ENCODE peak calls at places on chromosomes 11 and 22, in five cellular contexts. V, E, B, S and H are unnamed samples.

GRCh38 chr11:10282121-10282520 is 11.9 kb downstream of the SBF2 start:
- DNase-seq in E (no peak), V (no peak), B (no peak), S (no peak), H (no peak)

GRCh38 chr11:113670830-113671215 is 35.3 kb downstream of the TMPRSS5 start:
- DNase-seq in E (no peak), B (no peak), S (no peak), V (no peak), H (no peak)

GRCh38 chr11:108965602-108966001 is 300.7 kb downstream of the DDX10 start:
- DNase-seq in B (no peak), E (no peak), V (no peak), S (no peak), H (no peak)

GRCh38 chr11:108901359-108901758 is 236.5 kb downstream of the DDX10 start:
- DNase-seq in V (no peak), S (no peak), E (no peak), B (no peak), H (no peak)

GRCh38 chr11:127789887-127790286 is 789.3 kb upstream of the KIRREL3 start:
- DNase-seq in B (no peak), V (peak; percentile 52), S (no peak), E (no peak), H (no peak)

GRCh38 chr11:27783701-27784355 is 83.6 kb upstream of the BDNF start:
- DNase-seq in B (no peak), E (no peak), V (no peak), S (no peak), H (no peak)

GRCh38 chr11:11743216-11743615 is 98.6 kb upstream of the USP47 start:
- DNase-seq in V (no peak), B (no peak), E (no peak), S (no peak), H (no peak)

GRCh38 chr22:39985383-39986045 is 9.2 kb upstream of the FAM83F start:
- DNase-seq in V (no peak), B (no peak), E (no peak), S (no peak), H (peak; percentile 46)

GRCh38 chr11:66142370-66143263 is 72.5 kb downstream of the PACS1 start:
- DNase-seq in E (no peak), S (no peak), B (no peak), V (no peak), H (no peak)

GRCh38 chr11:112165049-112165448 is 1.2 kb upstream of the IL18 start:
- DNase-seq in V (no peak), S (no peak), B (no peak), E (no peak), H (no peak)

GRCh38 chr11:128707671-128708070 is 13.8 kb downstream of the FLI1 start:
- DNase-seq in E (no peak), S (no peak), V (no peak), B (no peak), H (no peak)

GRCh38 chr11:126426820-126427749 is 71.6 kb downstream of the ST3GAL4 start:
- DNase-seq in E (no peak), B (no peak), S (no peak), V (no peak), H (no peak)

GRCh38 chr11:12232819-12233601 is 122.6 kb downstream of the MICAL2 start:
- DNase-seq in E (no peak), V (no peak), B (no peak), S (no peak), H (no peak)

GRCh38 chr11:108498046-108498815 is at the start of gene POGLUT3:
- DNase-seq in V (peak; percentile 76), S (peak; percentile 59), B (peak; percentile 29), E (peak; percentile 29), H (peak; percentile 77)

GRCh38 chr11:12600829-12601228 is 73.4 kb upstream of the TEAD1 start:
- DNase-seq in S (no peak), B (no peak), E (no peak), V (no peak), H (no peak)

GRCh38 chr22:37609240-37610152 is 862 bp downstream of the GGA1 start:
- DNase-seq in B (peak; percentile 22), V (no peak), S (no peak), E (no peak), H (no peak)

GRCh38 chr22:25030636-25031035 is 78.1 kb downstream of the KIAA1671 start:
- DNase-seq in E (no peak), S (no peak), B (no peak), V (no peak), H (no peak)

GRCh38 chr11:67349036-67349435 is 4.3 kb downstream of the POLD4 start:
- DNase-seq in E (no peak), V (no peak), S (no peak), B (no peak), H (no peak)
- H3K4me1 ChIP-seq in E (peaks cover 23% of the 10 kb centered on the region), V (peaks cover 7% of the 10 kb centered on the region), S (no peaks in the 10 kb centered on the region), B (peaks cover 31% of the 10 kb centered on the region), H (peaks cover 56% of the 10 kb centered on the region)

DNA sequence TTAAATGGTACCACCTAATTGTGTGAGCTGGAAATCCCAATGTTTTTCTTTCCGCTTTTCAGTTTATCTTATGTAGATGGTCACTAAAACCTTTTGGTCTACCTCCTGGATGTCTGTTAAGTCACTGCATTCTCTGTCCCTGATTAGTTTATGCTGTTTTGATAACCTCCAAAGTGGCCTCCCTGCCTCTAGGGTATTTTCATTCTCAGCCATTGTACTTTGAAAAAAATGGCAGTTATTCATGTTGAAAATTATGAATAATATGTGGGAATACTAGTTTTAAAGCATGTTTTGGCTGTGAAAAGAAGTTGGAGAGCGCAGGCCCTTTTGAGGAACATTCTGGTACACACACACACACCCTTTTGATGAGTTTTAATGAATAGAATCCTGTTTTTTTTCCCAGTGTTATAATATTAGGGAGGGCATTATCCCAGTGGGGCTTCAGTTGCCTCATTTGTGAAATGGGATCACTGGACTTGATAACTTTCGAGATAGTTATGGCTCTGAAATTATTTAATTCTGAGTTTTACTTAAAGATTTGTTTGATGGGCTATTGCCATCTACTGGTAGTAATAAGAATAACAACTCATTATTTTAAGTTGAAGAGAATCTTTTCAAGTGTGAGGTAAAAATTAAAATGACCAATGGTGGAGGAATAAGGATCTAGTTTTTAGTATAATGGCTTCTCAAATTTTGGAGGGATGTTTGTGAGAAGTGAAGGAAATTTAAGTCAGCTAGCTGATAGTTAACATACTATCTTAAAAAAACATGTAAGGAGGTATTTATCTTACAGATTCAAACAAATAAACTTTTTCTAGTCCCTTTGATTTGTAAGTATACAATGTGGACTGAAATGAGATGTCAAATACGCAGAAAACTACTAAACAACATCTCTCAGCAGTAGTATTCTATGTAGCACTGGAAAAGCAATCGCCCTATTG is 3.9 kb downstream of the FDX1 start:
- DNase-seq in B (no peak), E (no peak), V (no peak), S (no peak), H (no peak)
- TF ChIP-seq CTCF in B (peak; percentile 69), E (peak; percentile 17), V (peak; percentile 52), S (peak; percentile 74), H (peak; percentile 35)

GRCh38 chr11:134332189-134332631 is 422 bp downstream of the GLB1L2 start:
- DNase-seq in B (no peak), S (no peak), V (peak; percentile 28), E (peak; percentile 43), H (no peak)

GRCh38 chr11:134333312-134333711 is 1.5 kb downstream of the GLB1L2 start:
- DNase-seq in E (no peak), S (no peak), B (no peak), V (no peak), H (no peak)

GRCh38 chr11:134330611-134331564 is 900 bp upstream of the GLB1L2 start:
- DNase-seq in E (no peak), V (no peak), S (no peak), B (no peak), H (no peak)

GRCh38 chr11:134332782-134333181 is 994 bp downstream of the GLB1L2 start:
- DNase-seq in S (no peak), V (no peak), B (no peak), E (no peak), H (no peak)

DNA sequence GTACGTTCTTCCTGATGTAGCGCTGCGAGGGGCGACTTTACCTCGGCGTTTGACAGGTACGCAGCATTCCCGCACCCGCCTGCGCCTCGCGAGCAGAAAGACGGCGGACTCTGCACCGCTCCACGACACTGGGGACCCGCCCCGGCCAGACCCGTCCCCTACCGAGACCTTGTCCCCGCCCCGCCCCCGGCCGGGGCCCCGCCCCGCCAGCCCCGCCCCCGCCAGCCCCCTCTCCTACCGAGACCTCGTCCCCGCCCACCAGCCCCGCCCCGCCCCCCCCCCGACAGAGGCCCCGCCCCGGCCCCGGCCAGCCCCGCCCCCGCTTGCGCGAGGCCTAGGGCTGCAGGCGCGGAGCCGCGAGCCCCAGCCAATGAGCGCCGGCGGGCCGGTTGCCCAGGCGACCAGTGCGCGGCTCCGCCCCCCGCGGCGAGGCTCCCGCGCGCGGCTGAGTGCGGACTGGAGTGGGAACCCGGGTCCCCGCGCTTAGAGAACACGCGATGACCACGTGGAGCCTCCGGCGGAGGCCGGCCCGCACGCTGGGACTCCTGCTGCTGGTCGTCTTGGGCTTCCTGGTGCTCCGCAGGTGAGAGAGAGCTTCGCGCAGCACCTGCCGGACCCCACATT is at the start of gene GLB1L2:
- DNase-seq in B (peak; percentile 41), E (peak; percentile 76), V (peak; percentile 87), S (no peak), H (peak; percentile 89)
- H3K4me3 ChIP-seq in B (peak within 1 kb of the TSS; percentile 36), E (peak within 1 kb of the TSS; percentile 59), V (peak within 1 kb of the TSS; percentile 36), S (peak within 1 kb of the TSS; percentile 39), H (peak within 1 kb of the TSS; percentile 22)

GRCh38 chr11:78429209-78429608 is 11.6 kb upstream of the GAB2 start:
- DNase-seq in E (no peak), B (no peak), S (no peak), V (no peak), H (no peak)
- H3K4me1 ChIP-seq in E (no peaks in the 10 kb centered on the region), B (no peaks in the 10 kb centered on the region), S (no peaks in the 10 kb centered on the region), V (peaks cover 34% of the 10 kb centered on the region), H (peaks cover 13% of the 10 kb centered on the region)

GRCh38 chr11:20033806-20034205 is 126.5 kb downstream of the DBX1 start:
- DNase-seq in E (no peak), V (no peak), B (no peak), S (no peak), H (no peak)

GRCh38 chr11:20031155-20032001 is 128.9 kb downstream of the DBX1 start:
- DNase-seq in E (peak; percentile 37), B (no peak), S (no peak), V (no peak), H (no peak)

GRCh38 chr11:20032577-20033265 is 127.6 kb downstream of the DBX1 start:
- DNase-seq in E (no peak), S (no peak), B (no peak), V (no peak), H (no peak)

GRCh38 chr11:20030472-20030871 is 129.8 kb downstream of the DBX1 start:
- DNase-seq in S (no peak), B (no peak), V (no peak), E (no peak), H (no peak)

GRCh38 chr11:20032127-20032526 is 128.1 kb downstream of the DBX1 start:
- DNase-seq in E (no peak), S (no peak), V (no peak), B (no peak), H (no peak)
- TF ChIP-seq CTCF in E (no peak), S (no peak), V (no peak), B (no peak), H (no peak)